ENCODE peak calls at places on chromosomes 16 and 17, in six cellular contexts. K is EH, N is left colon, I is GM19239, F is neuronal stem cell, W is fibroblast of pulmonary artery. X is an unnamed sample.

GRCh38 chr17:17102176-17102575 is 59.9 kb downstream of the MPRIP start:
- DNase-seq in K (no peak), N (no peak), I (no peak), F (no peak), W (no peak), X (no peak)

GRCh38 chr17:31252741-31253140 is 44.3 kb downstream of the OMG start:
- DNase-seq in K (no peak), N (no peak), I (no peak), F (no peak), W (no peak), X (no peak)

GRCh38 chr17:61599608-61600007 is 8.6 kb upstream of the NACA2 start:
- DNase-seq in K (no peak), N (no peak), I (no peak), F (no peak), W (no peak), X (no peak)

GRCh38 chr16:57260294-57260929 is 15.4 kb downstream of the ARL2BP start:
- DNase-seq in K (peak), N (no peak), I (no peak), F (peak), W (peak), X (no peak)

GRCh38 chr16:8885674-8886592 is 3.8 kb downstream of the LITAFD start:
- DNase-seq in K (peak), N (no peak), I (no peak), F (no peak), W (peak), X (no peak)

GRCh38 chr16:3536851-3537250 is 36.0 kb downstream of the CLUAP1 start:
- DNase-seq in K (no peak), N (no peak), I (no peak), F (no peak), W (no peak), X (no peak)

GRCh38 chr16:1941924-1942809 is 832 bp downstream of the MSRB1 start:
- DNase-seq in K (peak), N (no peak), I (no peak), F (no peak), W (peak), X (no peak)

GRCh38 chr17:15409721-15410247 is 57.6 kb downstream of the CDRT4 start:
- DNase-seq in K (peak), N (no peak), I (no peak), F (no peak), W (peak), X (no peak)

GRCh38 chr17:27514595-27515413 is 58.6 kb downstream of the KSR1 start:
- DNase-seq in K (no peak), N (no peak), I (no peak), F (no peak), W (no peak), X (no peak)

GRCh38 chr16:59633996-59634579 is 900.0 kb upstream of the GOT2 start:
- DNase-seq in K (peak), N (no peak), I (no peak), F (no peak), W (peak), X (no peak)

GRCh38 chr16:1158456-1159324 is 5.8 kb downstream of the CACNA1H start:
- DNase-seq in K (no peak), N (peak), I (no peak), F (no peak), W (peak), X (no peak)

GRCh38 chr16:29025218-29025617 is 40.4 kb downstream of the LAT start:
- DNase-seq in K (no peak), N (no peak), I (no peak), F (no peak), W (no peak), X (no peak)

GRCh38 chr17:76048711-76049110 is 21.6 kb upstream of the EVPL start:
- DNase-seq in K (peak), N (no peak), I (no peak), F (no peak), W (no peak), X (no peak)

GRCh38 chr16:74999683-75000480 is 1.1 kb downstream of the ZNRF1 start:
- DNase-seq in K (peak), N (peak), I (peak), F (no peak), W (peak), X (no peak)

GRCh38 chr16:29911676-29912010 is 11.4 kb downstream of the ASPHD1 start:
- DNase-seq in K (no peak), N (no peak), I (no peak), F (no peak), W (no peak), X (no peak)

GRCh38 chr16:48091077-48091476 is 64.7 kb downstream of the ABCC12 start:
- DNase-seq in K (no peak), N (no peak), I (no peak), F (no peak), W (no peak), X (no peak)

GRCh38 chr16:24845726-24846547 is at the start of gene SLC5A11:
- DNase-seq in K (no peak), N (no peak), I (no peak), F (no peak), W (no peak), X (no peak)

GRCh38 chr16:88703486-88704309 is 2.5 kb downstream of the RNF166 start:
- DNase-seq in K (no peak), N (no peak), I (no peak), F (no peak), W (no peak), X (no peak)

GRCh38 chr16:72934661-72935403 is 113.1 kb downstream of the ZFHX3 start:
- DNase-seq in K (no peak), N (no peak), I (no peak), F (no peak), W (no peak), X (no peak)

GRCh38 chr16:85517780-85518179 is 95.3 kb upstream of the GSE1 start:
- DNase-seq in K (no peak), N (no peak), I (no peak), F (no peak), W (no peak), X (no peak)

GRCh38 chr16:70527315-70527996 is 3.8 kb downstream of the SF3B3 start:
- DNase-seq in K (no peak), N (no peak), I (no peak), F (no peak), W (no peak), X (no peak)

GRCh38 chr16:46763147-46763546 is 15.0 kb upstream of the MYLK3 start:
- DNase-seq in K (no peak), N (no peak), I (no peak), F (no peak), W (peak), X (no peak)

GRCh38 chr17:56744721-56745120 is 89.0 kb downstream of the C17orf67 start:
- DNase-seq in K (no peak), N (no peak), I (no peak), F (no peak), W (no peak), X (no peak)

GRCh38 chr17:36777118-36777517 is 160.2 kb upstream of the LHX1 start:
- DNase-seq in K (peak), N (no peak), I (no peak), F (peak), W (peak), X (no peak)

GRCh38 chr16:3752984-3753383 is 35.7 kb upstream of the TRAP1 start:
- DNase-seq in K (no peak), N (no peak), I (no peak), F (no peak), W (no peak), X (no peak)

GRCh38 chr17:31131299-31131698 is 36.5 kb downstream of the NF1 start:
- DNase-seq in K (no peak), N (no peak), I (no peak), F (no peak), W (no peak), X (no peak)

GRCh38 chr17:80761421-80761871 is 216.8 kb downstream of the RPTOR start:
- DNase-seq in K (peak), N (no peak), I (no peak), F (no peak), W (peak), X (no peak)

GRCh38 chr17:34227707-34228106 is 27.4 kb upstream of the CCL2 start:
- DNase-seq in K (no peak), N (no peak), I (no peak), F (no peak), W (no peak), X (no peak)

GRCh38 chr16:708019-708418 is 2.4 kb upstream of the FBXL16 start:
- DNase-seq in K (no peak), N (no peak), I (no peak), F (no peak), W (no peak), X (no peak)

GRCh38 chr17:27810902-27811557 is 10.7 kb upstream of the NOS2 start:
- DNase-seq in K (peak), N (no peak), I (no peak), F (no peak), W (peak), X (peak)

GRCh38 chr16:85330694-85331188 is 218.5 kb upstream of the CIBAR2 start:
- DNase-seq in K (peak), N (no peak), I (peak), F (peak), W (peak), X (no peak)

GRCh38 chr17:74639704-74640142 is 16.2 kb upstream of the CD300E start:
- DNase-seq in K (no peak), N (no peak), I (no peak), F (no peak), W (no peak), X (no peak)